ENCODE peak calls at places on chromosomes 11 and 22, in nine cellular contexts. One of them, this sample, is unnamed. For H3K36me3 and H3K4me1, the result is how much of the 10 kb centered on the place peaks cover.

GRCh38 chr11:6205366-6205765 is at the start of gene C11orf42:
- DNase-seq in SK-N-SH: no peak
- DNase-seq in ascending aorta: no peak
- DNase-seq in lower lobe of right lung: no peak
- DNase-seq in PC-3: no peak
- DNase-seq in ovary: no peak
- DNase-seq in H1: no peak
- DNase-seq in right lobe of liver: no peak
- DNase-seq in transverse colon: no peak
- DNase-seq in this sample: no peak

GRCh38 chr22:44133161-44133560 is 47.6 kb upstream of the PARVG start:
- DNase-seq in lower lobe of right lung: no peak
- DNase-seq in right lobe of liver: no peak
- DNase-seq in ascending aorta: no peak
- DNase-seq in SK-N-SH: no peak
- DNase-seq in ovary: no peak
- DNase-seq in transverse colon: no peak
- DNase-seq in PC-3: no peak
- DNase-seq in H1: no peak
- DNase-seq in this sample: no peak

GRCh38 chr11:368414-369335 is 624 bp upstream of the B4GALNT4 start:
- DNase-seq in H1: no peak
- DNase-seq in ovary: no peak
- DNase-seq in right lobe of liver: no peak
- DNase-seq in SK-N-SH: peak
- DNase-seq in ascending aorta: no peak
- DNase-seq in lower lobe of right lung: peak
- DNase-seq in transverse colon: no peak
- DNase-seq in PC-3: peak
- DNase-seq in this sample: no peak

GRCh38 chr22:37243402-37244113 is 511 bp downstream of the RAC2 start:
- DNase-seq in right lobe of liver: no peak
- DNase-seq in PC-3: no peak
- DNase-seq in SK-N-SH: peak
- DNase-seq in transverse colon: no peak
- DNase-seq in H1: no peak
- DNase-seq in lower lobe of right lung: no peak
- DNase-seq in ovary: peak
- DNase-seq in ascending aorta: no peak
- DNase-seq in this sample: no peak

GRCh38 chr22:20793386-20794131 is 19.6 kb downstream of the SERPIND1 start:
- DNase-seq in transverse colon: no peak
- DNase-seq in right lobe of liver: no peak
- DNase-seq in ascending aorta: no peak
- DNase-seq in PC-3: no peak
- DNase-seq in SK-N-SH: no peak
- DNase-seq in ovary: no peak
- DNase-seq in lower lobe of right lung: no peak
- DNase-seq in H1: no peak
- DNase-seq in this sample: no peak

GRCh38 chr11:116233581-116233980 is 539.2 kb downstream of the BUD13 start:
- DNase-seq in SK-N-SH: no peak
- DNase-seq in ovary: no peak
- DNase-seq in right lobe of liver: no peak
- DNase-seq in H1: no peak
- DNase-seq in transverse colon: no peak
- DNase-seq in lower lobe of right lung: no peak
- DNase-seq in PC-3: no peak
- DNase-seq in ascending aorta: no peak
- DNase-seq in this sample: no peak

GRCh38 chr11:70699294-70700221 is 301.2 kb downstream of the CTTN start:
- DNase-seq in transverse colon: no peak
- DNase-seq in ascending aorta: no peak
- DNase-seq in lower lobe of right lung: no peak
- DNase-seq in right lobe of liver: no peak
- DNase-seq in ovary: no peak
- DNase-seq in H1: no peak
- DNase-seq in PC-3: peak
- DNase-seq in SK-N-SH: peak
- DNase-seq in this sample: no peak

GRCh38 chr11:28464252-28464867 is 356.2 kb downstream of the METTL15 start:
- DNase-seq in ascending aorta: no peak
- DNase-seq in transverse colon: no peak
- DNase-seq in SK-N-SH: no peak
- DNase-seq in ovary: no peak
- DNase-seq in PC-3: no peak
- DNase-seq in H1: no peak
- DNase-seq in lower lobe of right lung: no peak
- DNase-seq in right lobe of liver: no peak
- DNase-seq in this sample: no peak

GRCh38 chr22:48102581-48102980 is 1340.1 kb downstream of the TBC1D22A start:
- DNase-seq in H1: no peak
- DNase-seq in ascending aorta: no peak
- DNase-seq in transverse colon: no peak
- DNase-seq in PC-3: no peak
- DNase-seq in SK-N-SH: no peak
- DNase-seq in right lobe of liver: no peak
- DNase-seq in ovary: no peak
- DNase-seq in lower lobe of right lung: no peak
- DNase-seq in this sample: no peak

GRCh38 chr11:15909937-15910598 is 446.3 kb downstream of the SOX6 start:
- DNase-seq in lower lobe of right lung: no peak
- DNase-seq in transverse colon: no peak
- DNase-seq in H1: no peak
- DNase-seq in ascending aorta: no peak
- DNase-seq in right lobe of liver: no peak
- DNase-seq in ovary: no peak
- DNase-seq in PC-3: no peak
- DNase-seq in SK-N-SH: no peak
- DNase-seq in this sample: no peak

GRCh38 chr11:69460540-69461257 is 20.8 kb upstream of the LINC01488 start:
- DNase-seq in PC-3: peak
- DNase-seq in right lobe of liver: no peak
- DNase-seq in ascending aorta: no peak
- DNase-seq in transverse colon: no peak
- DNase-seq in H1: no peak
- DNase-seq in ovary: no peak
- DNase-seq in lower lobe of right lung: peak
- DNase-seq in SK-N-SH: no peak
- DNase-seq in this sample: no peak

GRCh38 chr11:3088806-3089205 is 31.6 kb upstream of the CARS1 start:
- DNase-seq in PC-3: no peak
- DNase-seq in transverse colon: no peak
- DNase-seq in H1: no peak
- DNase-seq in lower lobe of right lung: no peak
- DNase-seq in right lobe of liver: no peak
- DNase-seq in ovary: no peak
- DNase-seq in ascending aorta: no peak
- DNase-seq in SK-N-SH: no peak
- DNase-seq in this sample: no peak

GRCh38 chr11:23398052-23398451 is 537.8 kb upstream of the CCDC179 start:
- DNase-seq in SK-N-SH: no peak
- DNase-seq in H1: no peak
- DNase-seq in ascending aorta: no peak
- DNase-seq in lower lobe of right lung: no peak
- DNase-seq in ovary: no peak
- DNase-seq in right lobe of liver: no peak
- DNase-seq in transverse colon: no peak
- DNase-seq in PC-3: no peak
- DNase-seq in this sample: no peak

GRCh38 chr22:31036671-31037550 is 44.2 kb upstream of the SMTN start:
- DNase-seq in PC-3: peak
- DNase-seq in transverse colon: peak
- DNase-seq in H1: no peak
- DNase-seq in ovary: no peak
- DNase-seq in ascending aorta: no peak
- DNase-seq in SK-N-SH: no peak
- DNase-seq in right lobe of liver: no peak
- DNase-seq in lower lobe of right lung: no peak
- DNase-seq in this sample: peak

GRCh38 chr11:84498016-84498415 is 1129.1 kb downstream of the DLG2 start:
- DNase-seq in lower lobe of right lung: no peak
- DNase-seq in right lobe of liver: no peak
- DNase-seq in transverse colon: no peak
- DNase-seq in PC-3: no peak
- DNase-seq in ascending aorta: no peak
- DNase-seq in ovary: no peak
- DNase-seq in H1: no peak
- DNase-seq in SK-N-SH: no peak
- DNase-seq in this sample: no peak

GRCh38 chr11:118634435-118635236 is 27.2 kb downstream of the PHLDB1 start:
- DNase-seq in ascending aorta: no peak
- DNase-seq in right lobe of liver: peak
- DNase-seq in lower lobe of right lung: peak
- DNase-seq in transverse colon: peak
- DNase-seq in SK-N-SH: peak
- DNase-seq in H1: peak
- DNase-seq in ovary: peak
- DNase-seq in PC-3: peak
- DNase-seq in this sample: peak

GRCh38 chr11:118636569-118637290 is 29.3 kb downstream of the PHLDB1 start:
- DNase-seq in lower lobe of right lung: no peak
- DNase-seq in SK-N-SH: no peak
- DNase-seq in ovary: no peak
- DNase-seq in PC-3: peak
- DNase-seq in ascending aorta: no peak
- DNase-seq in transverse colon: no peak
- DNase-seq in H1: no peak
- DNase-seq in right lobe of liver: no peak
- DNase-seq in this sample: peak

GRCh38 chr11:118633979-118634378 is 26.6 kb downstream of the PHLDB1 start:
- DNase-seq in SK-N-SH: no peak
- DNase-seq in ovary: no peak
- DNase-seq in PC-3: no peak
- DNase-seq in ascending aorta: no peak
- DNase-seq in transverse colon: no peak
- DNase-seq in H1: no peak
- DNase-seq in right lobe of liver: no peak
- DNase-seq in lower lobe of right lung: no peak
- DNase-seq in this sample: no peak

GRCh38 chr11:118635237-118635591 is 27.8 kb downstream of the PHLDB1 start:
- DNase-seq in H1: no peak
- DNase-seq in ascending aorta: no peak
- DNase-seq in SK-N-SH: no peak
- DNase-seq in PC-3: no peak
- DNase-seq in right lobe of liver: no peak
- DNase-seq in lower lobe of right lung: no peak
- DNase-seq in ovary: peak
- DNase-seq in transverse colon: no peak
- DNase-seq in this sample: no peak

DNA sequence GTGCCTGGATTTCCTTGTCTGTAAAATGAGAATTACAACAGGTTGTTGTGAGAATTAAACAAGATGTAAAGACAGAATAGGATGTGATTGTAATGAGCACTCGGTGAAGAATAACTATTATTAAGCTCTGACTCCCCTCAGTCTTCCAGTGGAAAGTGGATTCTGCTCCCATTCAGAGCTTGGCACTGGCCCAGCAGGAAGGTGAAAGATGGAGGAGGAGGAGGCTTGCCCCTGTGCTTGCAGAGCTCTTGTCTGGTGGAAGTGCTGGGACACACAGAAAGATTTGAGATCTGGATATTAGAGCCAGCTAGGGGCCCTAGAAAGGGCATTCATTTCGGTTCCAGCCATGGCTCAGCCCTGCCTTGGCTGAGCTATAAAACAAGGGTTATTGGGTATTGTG is 28.2 kb downstream of the PHLDB1 start:
- DNase-seq in transverse colon: no peak
- DNase-seq in lower lobe of right lung: no peak
- DNase-seq in SK-N-SH: no peak
- DNase-seq in ascending aorta: no peak
- DNase-seq in ovary: peak
- DNase-seq in PC-3: no peak
- DNase-seq in H1: no peak
- DNase-seq in right lobe of liver: no peak
- DNase-seq in this sample: no peak
- H3K36me3 ChIP-seq in transverse colon: under half
- H3K36me3 ChIP-seq in lower lobe of right lung: half or more
- H3K36me3 ChIP-seq in SK-N-SH: half or more
- H3K36me3 ChIP-seq in ascending aorta: half or more
- H3K36me3 ChIP-seq in ovary: under half
- H3K36me3 ChIP-seq in PC-3: under half
- H3K36me3 ChIP-seq in H1: under half
- H3K36me3 ChIP-seq in right lobe of liver: under half
- H3K36me3 ChIP-seq in this sample: under half

GRCh38 chr11:60917267-60917666 is 3.3 kb downstream of the TMEM109 start:
- DNase-seq in ascending aorta: no peak
- DNase-seq in right lobe of liver: no peak
- DNase-seq in H1: no peak
- DNase-seq in SK-N-SH: no peak
- DNase-seq in ovary: no peak
- DNase-seq in lower lobe of right lung: no peak
- DNase-seq in PC-3: no peak
- DNase-seq in transverse colon: no peak
- DNase-seq in this sample: no peak
- H3K27ac ChIP-seq in ascending aorta: no peak
- H3K27ac ChIP-seq in right lobe of liver: no peak
- H3K27ac ChIP-seq in H1: no peak
- H3K27ac ChIP-seq in SK-N-SH: no peak
- H3K27ac ChIP-seq in ovary: no peak
- H3K27ac ChIP-seq in lower lobe of right lung: no peak
- H3K27ac ChIP-seq in PC-3: no peak
- H3K27ac ChIP-seq in transverse colon: no peak
- H3K27ac ChIP-seq in this sample: no peak

GRCh38 chr22:46081036-46081830 is 69.1 kb upstream of the PPARA start:
- DNase-seq in PC-3: no peak
- DNase-seq in lower lobe of right lung: peak
- DNase-seq in ovary: peak
- DNase-seq in SK-N-SH: no peak
- DNase-seq in transverse colon: peak
- DNase-seq in ascending aorta: no peak
- DNase-seq in right lobe of liver: peak
- DNase-seq in H1: no peak
- DNase-seq in this sample: no peak
- H3K4me1 ChIP-seq in PC-3: half or more
- H3K4me1 ChIP-seq in lower lobe of right lung: half or more
- H3K4me1 ChIP-seq in ovary: under half
- H3K4me1 ChIP-seq in SK-N-SH: under half
- H3K4me1 ChIP-seq in transverse colon: under half
- H3K4me1 ChIP-seq in ascending aorta: under half
- H3K4me1 ChIP-seq in right lobe of liver: half or more
- H3K4me1 ChIP-seq in H1: under half
- H3K4me1 ChIP-seq in this sample: under half

GRCh38 chr22:45738206-45738605 is 66.6 kb downstream of the ATXN10 start:
- DNase-seq in ascending aorta: no peak
- DNase-seq in lower lobe of right lung: no peak
- DNase-seq in H1: no peak
- DNase-seq in ovary: no peak
- DNase-seq in right lobe of liver: no peak
- DNase-seq in SK-N-SH: no peak
- DNase-seq in PC-3: peak
- DNase-seq in transverse colon: no peak
- DNase-seq in this sample: no peak
- H3K36me3 ChIP-seq in ascending aorta: under half
- H3K36me3 ChIP-seq in lower lobe of right lung: half or more
- H3K36me3 ChIP-seq in H1: under half
- H3K36me3 ChIP-seq in ovary: under half
- H3K36me3 ChIP-seq in right lobe of liver: under half
- H3K36me3 ChIP-seq in SK-N-SH: half or more
- H3K36me3 ChIP-seq in PC-3: half or more
- H3K36me3 ChIP-seq in transverse colon: under half
- H3K36me3 ChIP-seq in this sample: under half

This sample was measured in small intestine.